ENCODE peak calls at places on chromosomes 6 and 20, in nine cellular contexts. One of them, this sample, is unnamed.
A peak's percentile ranks its signal among the peaks of the same experiment; 100 is the strongest.

GRCh38 chr20:53950031-53950430 is 120.4 kb downstream of the BCAS1 start:
- DNase-seq in colonic mucosa: no peak
- DNase-seq in CD8-positive, alpha-beta memory T cell: no peak
- DNase-seq in cardiac muscle cell: no peak
- DNase-seq in cerebellum: no peak
- DNase-seq in sciatic nerve: no peak
- DNase-seq in uterus: no peak
- DNase-seq in GM12891: no peak
- DNase-seq in tibial artery: no peak
- DNase-seq in this sample: no peak

GRCh38 chr20:24998121-24998520 is 5.6 kb upstream of the APMAP start:
- DNase-seq in colonic mucosa: no peak
- DNase-seq in CD8-positive, alpha-beta memory T cell: no peak
- DNase-seq in cardiac muscle cell: no peak
- DNase-seq in cerebellum: no peak
- DNase-seq in sciatic nerve: peak; percentile 19
- DNase-seq in uterus: no peak
- DNase-seq in GM12891: no peak
- DNase-seq in tibial artery: peak; percentile 46
- DNase-seq in this sample: no peak

GRCh38 chr20:57223648-57224489 is 42.6 kb downstream of the BMP7 start:
- DNase-seq in colonic mucosa: peak; percentile 28
- DNase-seq in CD8-positive, alpha-beta memory T cell: no peak
- DNase-seq in cardiac muscle cell: no peak
- DNase-seq in cerebellum: no peak
- DNase-seq in sciatic nerve: peak; percentile 68
- DNase-seq in uterus: no peak
- DNase-seq in GM12891: no peak
- DNase-seq in tibial artery: no peak
- DNase-seq in this sample: no peak

GRCh38 chr6:63440594-63440993 is 120.8 kb upstream of the LGSN start:
- DNase-seq in colonic mucosa: no peak
- DNase-seq in CD8-positive, alpha-beta memory T cell: no peak
- DNase-seq in cardiac muscle cell: no peak
- DNase-seq in cerebellum: no peak
- DNase-seq in sciatic nerve: no peak
- DNase-seq in uterus: no peak
- DNase-seq in GM12891: no peak
- DNase-seq in tibial artery: no peak
- DNase-seq in this sample: no peak

GRCh38 chr6:69881322-69882151 is 15.2 kb downstream of the COL19A1 start:
- DNase-seq in colonic mucosa: no peak
- DNase-seq in CD8-positive, alpha-beta memory T cell: no peak
- DNase-seq in cardiac muscle cell: no peak
- DNase-seq in cerebellum: no peak
- DNase-seq in sciatic nerve: no peak
- DNase-seq in uterus: no peak
- DNase-seq in GM12891: no peak
- DNase-seq in tibial artery: no peak
- DNase-seq in this sample: no peak

GRCh38 chr6:19214231-19214630 is 622.9 kb upstream of the ID4 start:
- DNase-seq in colonic mucosa: no peak
- DNase-seq in CD8-positive, alpha-beta memory T cell: no peak
- DNase-seq in cardiac muscle cell: no peak
- DNase-seq in cerebellum: no peak
- DNase-seq in sciatic nerve: no peak
- DNase-seq in uterus: no peak
- DNase-seq in GM12891: no peak
- DNase-seq in tibial artery: no peak
- DNase-seq in this sample: no peak

GRCh38 chr20:36099106-36099505 is 55.4 kb upstream of the EPB41L1 start:
- DNase-seq in colonic mucosa: no peak
- DNase-seq in CD8-positive, alpha-beta memory T cell: no peak
- DNase-seq in cardiac muscle cell: no peak
- DNase-seq in cerebellum: no peak
- DNase-seq in sciatic nerve: no peak
- DNase-seq in uterus: no peak
- DNase-seq in GM12891: no peak
- DNase-seq in tibial artery: no peak
- DNase-seq in this sample: no peak

GRCh38 chr6:159728552-159728951 is 1.2 kb downstream of the WTAP start:
- DNase-seq in colonic mucosa: no peak
- DNase-seq in CD8-positive, alpha-beta memory T cell: no peak
- DNase-seq in cardiac muscle cell: no peak
- DNase-seq in cerebellum: no peak
- DNase-seq in sciatic nerve: no peak
- DNase-seq in uterus: no peak
- DNase-seq in GM12891: no peak
- DNase-seq in tibial artery: no peak
- DNase-seq in this sample: no peak

GRCh38 chr6:6998194-6998569 is 109.6 kb upstream of the RREB1 start:
- DNase-seq in colonic mucosa: no peak
- DNase-seq in CD8-positive, alpha-beta memory T cell: no peak
- DNase-seq in cardiac muscle cell: no peak
- DNase-seq in cerebellum: no peak
- DNase-seq in sciatic nerve: no peak
- DNase-seq in uterus: no peak
- DNase-seq in GM12891: no peak
- DNase-seq in tibial artery: no peak
- DNase-seq in this sample: no peak

GRCh38 chr6:132456700-132457143 is 55.4 kb upstream of the MOXD1 start:
- DNase-seq in colonic mucosa: peak; percentile 18
- DNase-seq in CD8-positive, alpha-beta memory T cell: no peak
- DNase-seq in cardiac muscle cell: peak; percentile 84
- DNase-seq in cerebellum: no peak
- DNase-seq in sciatic nerve: no peak
- DNase-seq in uterus: no peak
- DNase-seq in GM12891: peak; percentile 7
- DNase-seq in tibial artery: no peak
- DNase-seq in this sample: no peak

GRCh38 chr6:150599199-150600002 is at the start of gene PLEKHG1:
- DNase-seq in colonic mucosa: peak; percentile 82
- DNase-seq in CD8-positive, alpha-beta memory T cell: peak; percentile 27
- DNase-seq in cardiac muscle cell: peak; percentile 81
- DNase-seq in cerebellum: peak; percentile 19
- DNase-seq in sciatic nerve: peak; percentile 82
- DNase-seq in uterus: peak; percentile 61
- DNase-seq in GM12891: peak; percentile 78
- DNase-seq in tibial artery: peak; percentile 74
- DNase-seq in this sample: peak; percentile 14

GRCh38 chr20:288956-289692 is 1.4 kb downstream of the C20orf96 start:
- DNase-seq in colonic mucosa: peak; percentile 68
- DNase-seq in CD8-positive, alpha-beta memory T cell: no peak
- DNase-seq in cardiac muscle cell: no peak
- DNase-seq in cerebellum: no peak
- DNase-seq in sciatic nerve: no peak
- DNase-seq in uterus: no peak
- DNase-seq in GM12891: no peak
- DNase-seq in tibial artery: no peak
- DNase-seq in this sample: no peak

GRCh38 chr6:108133594-108134179 is 32.1 kb upstream of the NR2E1 start:
- DNase-seq in colonic mucosa: peak; percentile 60
- DNase-seq in CD8-positive, alpha-beta memory T cell: no peak
- DNase-seq in cardiac muscle cell: peak; percentile 92
- DNase-seq in cerebellum: peak; percentile 26
- DNase-seq in sciatic nerve: no peak
- DNase-seq in uterus: peak; percentile 29
- DNase-seq in GM12891: peak; percentile 39
- DNase-seq in tibial artery: no peak
- DNase-seq in this sample: no peak

GRCh38 chr6:158439255-158439654 is 120.6 kb upstream of the TMEM181 start:
- DNase-seq in colonic mucosa: no peak
- DNase-seq in CD8-positive, alpha-beta memory T cell: no peak
- DNase-seq in cardiac muscle cell: no peak
- DNase-seq in cerebellum: no peak
- DNase-seq in sciatic nerve: no peak
- DNase-seq in uterus: no peak
- DNase-seq in GM12891: peak; percentile 48
- DNase-seq in tibial artery: no peak
- DNase-seq in this sample: no peak

GRCh38 chr6:136216503-136216902 is 33.6 kb downstream of the MTFR2 start:
- DNase-seq in colonic mucosa: no peak
- DNase-seq in CD8-positive, alpha-beta memory T cell: no peak
- DNase-seq in cardiac muscle cell: no peak
- DNase-seq in cerebellum: no peak
- DNase-seq in sciatic nerve: no peak
- DNase-seq in uterus: no peak
- DNase-seq in GM12891: no peak
- DNase-seq in tibial artery: no peak
- DNase-seq in this sample: no peak

This sample was measured in effector CD4-positive, alpha-beta T cell.